ENCODE peak calls at places on chromosomes 16 and 17, in five cellular contexts. O, S, G, Z and P are unnamed samples.

GRCh38 chr17:42880776-42881175 is 19.8 kb upstream of the G6PC1 start:
- DNase-seq in O (no peak), S (no peak), G (no peak), Z (no peak), P (no peak)

GRCh38 chr17:81551458-81552243 is 502 bp downstream of the FAAP100 start:
- DNase-seq in O (peak; percentile 46), S (peak; percentile 54), G (no peak), Z (peak; percentile 47), P (no peak)

GRCh38 chr16:89090669-89091426 is 2.8 kb upstream of the ACSF3 start:
- DNase-seq in O (no peak), S (no peak), G (no peak), Z (no peak), P (no peak)

GRCh38 chr17:78355045-78355641 is 4.7 kb downstream of the SOCS3 start:
- DNase-seq in O (no peak), S (no peak), G (no peak), Z (peak; percentile 58), P (no peak)

GRCh38 chr17:38604479-38605229 is 1.1 kb downstream of the SRCIN1 start:
- DNase-seq in O (peak; percentile 48), S (no peak), G (no peak), Z (peak; percentile 36), P (no peak)

GRCh38 chr16:83118365-83118764 is 491.6 kb downstream of the CDH13 start:
- DNase-seq in O (no peak), S (no peak), G (no peak), Z (no peak), P (no peak)

GRCh38 chr16:901715-902601 is 68.8 kb downstream of the LMF1 start:
- DNase-seq in O (no peak), S (no peak), G (no peak), Z (no peak), P (no peak)

GRCh38 chr17:45958307-45958706 is 40.7 kb upstream of the STH start:
- DNase-seq in O (no peak), S (no peak), G (no peak), Z (no peak), P (no peak)

GRCh38 chr17:75983501-75984181 is 4.6 kb downstream of the TEN1 start:
- DNase-seq in O (no peak), S (no peak), G (no peak), Z (no peak), P (no peak)

GRCh38 chr16:19884611-19885455 is at the start of gene GPRC5B:
- DNase-seq in O (peak; percentile 46), S (peak; percentile 34), G (peak; percentile 77), Z (no peak), P (no peak)

GRCh38 chr16:9772526-9772925 is 409.7 kb downstream of the GRIN2A start:
- DNase-seq in O (peak; percentile 4), S (no peak), G (no peak), Z (no peak), P (no peak)

GRCh38 chr17:27257031-27257357 is 36.9 kb upstream of the WSB1 start:
- DNase-seq in O (no peak), S (no peak), G (no peak), Z (no peak), P (no peak)

GRCh38 chr17:27259356-27259755 is 34.6 kb upstream of the WSB1 start:
- DNase-seq in O (no peak), S (no peak), G (no peak), Z (no peak), P (no peak)

GRCh38 chr17:27256225-27257030 is 37.5 kb upstream of the WSB1 start:
- DNase-seq in O (peak; percentile 84), S (no peak), G (no peak), Z (peak; percentile 72), P (no peak)
- TF ChIP-seq EP300 in O (no peak), S (peak; percentile 16), G (no peak), Z (no peak), P (peak; percentile 61)

DNA sequence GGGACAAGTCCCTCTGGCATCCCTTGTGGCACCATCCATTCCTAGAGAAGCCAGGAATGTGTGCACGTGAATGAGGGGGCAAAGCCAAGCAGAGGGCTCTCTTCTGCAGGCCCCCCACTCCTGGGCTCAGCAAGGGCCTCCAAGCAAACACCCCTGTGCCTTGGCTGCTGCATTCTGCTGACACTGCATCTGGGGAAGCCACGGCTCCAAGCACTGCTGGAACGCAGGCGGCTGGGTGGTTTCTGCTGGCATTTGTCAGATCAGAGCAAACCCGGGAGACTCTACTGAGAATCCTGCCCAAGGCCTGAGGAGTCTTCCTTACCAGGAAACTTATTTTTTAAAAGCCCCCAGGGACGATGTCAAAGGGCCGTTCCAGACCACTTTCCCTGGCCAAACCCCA is 23.3 kb downstream of the ATP6V0D1 start:
- DNase-seq in O (no peak), S (no peak), G (no peak), Z (no peak), P (no peak)
- H3K4me1 ChIP-seq in O (peaks cover 8% of the 10 kb centered on the region), S (peaks cover 77% of the 10 kb centered on the region), G (peaks cover 71% of the 10 kb centered on the region), Z (peaks cover 22% of the 10 kb centered on the region), P (peaks cover 8% of the 10 kb centered on the region)

DNA sequence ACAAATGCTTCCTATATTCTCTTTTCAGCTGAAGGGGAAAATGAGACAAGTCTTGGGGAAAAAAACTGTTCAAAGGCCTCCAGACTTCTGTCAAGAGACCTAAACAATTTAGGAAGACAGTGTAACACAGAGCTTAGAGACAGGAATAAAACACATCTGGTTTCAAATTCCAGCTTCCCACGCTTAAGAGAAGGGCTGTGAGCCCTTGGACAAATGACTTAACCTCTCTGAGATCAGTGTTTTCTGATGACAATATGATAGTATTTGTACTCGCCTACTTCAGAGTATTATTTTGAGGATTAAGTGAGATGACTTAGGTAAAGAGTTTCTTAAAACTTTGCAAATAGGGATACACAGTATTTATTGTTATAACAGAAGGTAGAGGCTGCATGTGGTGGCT is 29.5 kb downstream of the SMURF2 start:
- DNase-seq in O (no peak), S (no peak), G (no peak), Z (no peak), P (no peak)
- TF ChIP-seq CTCF in O (no peak), S (no peak), G (no peak), Z (no peak), P (no peak)

GRCh38 chr16:59633996-59634579 is 900.0 kb upstream of the GOT2 start:
- DNase-seq in O (peak; percentile 6), S (no peak), G (no peak), Z (no peak), P (no peak)
- TF ChIP-seq EP300 in O (no peak), S (no peak), G (no peak), Z (no peak), P (no peak)

GRCh38 chr17:47684535-47685193 is 9.3 kb upstream of the TBKBP1 start:
- DNase-seq in O (no peak), S (no peak), G (no peak), Z (no peak), P (no peak)
- H3K4me1 ChIP-seq in O (peaks cover 29% of the 10 kb centered on the region), S (no peaks in the 10 kb centered on the region), G (no peaks in the 10 kb centered on the region), Z (peaks cover 34% of the 10 kb centered on the region), P (peaks cover 18% of the 10 kb centered on the region)

GRCh38 chr16:12406158-12406557 is 397.5 kb downstream of the CPPED1 start:
- DNase-seq in O (no peak), S (no peak), G (no peak), Z (no peak), P (no peak)
- TF ChIP-seq CTCF in O (no peak), S (no peak), G (no peak), Z (no peak), P (no peak)